ENCODE peak calls at places on chromosomes 5 and 9, in ten cellular contexts. Y is mucosa of descending colon; W is B cell; B is RKO; U is T-helper 2 cell; G is EL; Q is activated CD4-positive, alpha-beta T cell treated with anti-CD3 and anti-CD28 coated beads for 36 hours; E is T-helper 1 cell; J is ELR; Z is SJSA1. S is an unnamed sample.

GRCh38 chr9:21030389-21031035 is 928 bp downstream of the HACD4 start:
- DNase-seq in Y (peak), W (no peak), B (peak), U (peak), G (peak), Q (peak), E (no peak), J (peak), Z (peak), S (no peak)

GRCh38 chr9:69223605-69224004 is 49.5 kb downstream of the TJP2 start:
- DNase-seq in Y (peak), W (no peak), B (peak), U (no peak), G (peak), Q (peak), E (no peak), J (peak), Z (peak), S (peak)

GRCh38 chr5:50667079-50667652 is 729 bp downstream of the PARP8 start:
- DNase-seq in Y (peak), W (no peak), B (peak), U (peak), G (peak), Q (peak), E (peak), J (peak), Z (peak), S (no peak)

GRCh38 chr5:179284751-179285191 is 60.5 kb downstream of the ADAMTS2 start:
- DNase-seq in Y (no peak), W (no peak), B (no peak), U (no peak), G (no peak), Q (no peak), E (no peak), J (no peak), Z (no peak), S (no peak)

GRCh38 chr5:11903614-11904269 is 504 bp downstream of the CTNND2 start:
- DNase-seq in Y (no peak), W (no peak), B (no peak), U (no peak), G (no peak), Q (peak), E (no peak), J (peak), Z (peak), S (no peak)

GRCh38 chr5:136020001-136020382 is 8.8 kb upstream of the TGFBI start:
- DNase-seq in Y (no peak), W (peak), B (no peak), U (no peak), G (no peak), Q (no peak), E (no peak), J (no peak), Z (no peak), S (no peak)

GRCh38 chr5:60883229-60883628 is 39.2 kb upstream of the ELOVL7 start:
- DNase-seq in Y (peak), W (no peak), B (peak), U (no peak), G (peak), Q (no peak), E (no peak), J (peak), Z (no peak), S (no peak)

GRCh38 chr5:172886974-172887491 is 53.0 kb downstream of the ERGIC1 start:
- DNase-seq in Y (no peak), W (no peak), B (no peak), U (no peak), G (peak), Q (no peak), E (no peak), J (peak), Z (no peak), S (no peak)

GRCh38 chr5:65102501-65102825 is 333.7 kb downstream of the CWC27 start:
- DNase-seq in Y (no peak), W (no peak), B (no peak), U (no peak), G (no peak), Q (no peak), E (no peak), J (no peak), Z (no peak), S (no peak)

GRCh38 chr9:89194381-89195114 is 15.9 kb upstream of the SHC3 start:
- DNase-seq in Y (no peak), W (no peak), B (no peak), U (no peak), G (no peak), Q (no peak), E (no peak), J (no peak), Z (no peak), S (no peak)

GRCh38 chr5:88394531-88395185 is 126.0 kb upstream of the TMEM161B start:
- DNase-seq in Y (no peak), W (no peak), B (no peak), U (no peak), G (no peak), Q (no peak), E (no peak), J (no peak), Z (no peak), S (no peak)

GRCh38 chr5:65391591-65391990 is 90.1 kb downstream of the ADAMTS6 start:
- DNase-seq in Y (no peak), W (no peak), B (no peak), U (no peak), G (peak), Q (no peak), E (no peak), J (peak), Z (no peak), S (no peak)

GRCh38 chr9:107299437-107299836 is 16.4 kb downstream of the RAD23B start:
- DNase-seq in Y (no peak), W (no peak), B (peak), U (no peak), G (peak), Q (no peak), E (no peak), J (peak), Z (no peak), S (no peak)

GRCh38 chr5:91176288-91177016 is 206.7 kb downstream of the ARRDC3 start:
- DNase-seq in Y (no peak), W (no peak), B (no peak), U (no peak), G (peak), Q (no peak), E (no peak), J (no peak), Z (no peak), S (no peak)

GRCh38 chr5:84688566-84688965 is 303.9 kb upstream of the EDIL3 start:
- DNase-seq in Y (no peak), W (no peak), B (peak), U (no peak), G (peak), Q (no peak), E (no peak), J (peak), Z (peak), S (no peak)

GRCh38 chr9:84781431-84781830 is 111.9 kb downstream of the NTRK2 start:
- DNase-seq in Y (peak), W (no peak), B (peak), U (no peak), G (peak), Q (peak), E (no peak), J (peak), Z (peak), S (no peak)

GRCh38 chr9:90142580-90142979 is 500.0 kb downstream of the DIRAS2 start:
- DNase-seq in Y (peak), W (peak), B (peak), U (no peak), G (peak), Q (peak), E (no peak), J (peak), Z (peak), S (no peak)

GRCh38 chr5:32880781-32881180 is 169.7 kb downstream of the NPR3 start:
- DNase-seq in Y (no peak), W (no peak), B (no peak), U (no peak), G (peak), Q (no peak), E (no peak), J (peak), Z (no peak), S (no peak)

GRCh38 chr5:586751-587285 is 25.3 kb upstream of the CEP72 start:
- DNase-seq in Y (no peak), W (no peak), B (no peak), U (no peak), G (no peak), Q (no peak), E (no peak), J (no peak), Z (no peak), S (no peak)

GRCh38 chr9:4904322-4905134 is 80.5 kb upstream of the JAK2 start:
- DNase-seq in Y (no peak), W (no peak), B (no peak), U (no peak), G (peak), Q (no peak), E (no peak), J (peak), Z (peak), S (no peak)

GRCh38 chr5:77168187-77168883 is 42.1 kb upstream of the PDE8B start:
- DNase-seq in Y (no peak), W (no peak), B (no peak), U (no peak), G (peak), Q (no peak), E (no peak), J (peak), Z (no peak), S (no peak)

GRCh38 chr9:127066060-127066774 is 56.2 kb downstream of the ANGPTL2 start:
- DNase-seq in Y (no peak), W (peak), B (no peak), U (no peak), G (no peak), Q (no peak), E (no peak), J (no peak), Z (no peak), S (no peak)

GRCh38 chr9:71767421-71768321 is 642 bp downstream of the CEMIP2 start:
- DNase-seq in Y (peak), W (no peak), B (peak), U (no peak), G (peak), Q (peak), E (no peak), J (peak), Z (peak), S (no peak)

GRCh38 chr5:7592910-7593309 is 197.0 kb downstream of the ADCY2 start:
- DNase-seq in Y (peak), W (no peak), B (peak), U (no peak), G (no peak), Q (peak), E (no peak), J (peak), Z (no peak), S (no peak)

GRCh38 chr5:123559434-123559775 is 47.4 kb downstream of the CSNK1G3 start:
- DNase-seq in Y (no peak), W (no peak), B (no peak), U (no peak), G (peak), Q (no peak), E (no peak), J (no peak), Z (no peak), S (no peak)

GRCh38 chr9:100587375-100587774 is 9.5 kb downstream of the CAVIN4 start:
- DNase-seq in Y (no peak), W (no peak), B (no peak), U (no peak), G (peak), Q (no peak), E (no peak), J (peak), Z (peak), S (no peak)

GRCh38 chr9:33024126-33024965 is 727 bp upstream of the DNAJA1 start:
- DNase-seq in Y (peak), W (no peak), B (peak), U (no peak), G (peak), Q (peak), E (no peak), J (peak), Z (no peak), S (no peak)

GRCh38 chr9:137725598-137725997 is 106.8 kb downstream of the EHMT1 start:
- DNase-seq in Y (no peak), W (no peak), B (no peak), U (no peak), G (no peak), Q (no peak), E (no peak), J (no peak), Z (no peak), S (no peak)

GRCh38 chr5:15555176-15555575 is 55.2 kb downstream of the FBXL7 start:
- DNase-seq in Y (no peak), W (no peak), B (no peak), U (no peak), G (no peak), Q (no peak), E (no peak), J (no peak), Z (no peak), S (no peak)

GRCh38 chr5:145340099-145340498 is 495.0 kb downstream of the PRELID2 start:
- DNase-seq in Y (no peak), W (no peak), B (no peak), U (no peak), G (no peak), Q (no peak), E (no peak), J (no peak), Z (no peak), S (no peak)

GRCh38 chr9:129287595-129288305 is 109.7 kb upstream of the IER5L start:
- DNase-seq in Y (no peak), W (no peak), B (no peak), U (no peak), G (no peak), Q (no peak), E (no peak), J (no peak), Z (no peak), S (no peak)

GRCh38 chr9:7298123-7298522 is 501.5 kb downstream of the DMAC1 start:
- DNase-seq in Y (no peak), W (no peak), B (no peak), U (no peak), G (no peak), Q (peak), E (no peak), J (no peak), Z (no peak), S (no peak)